ENCODE peak calls at places on chromosome 12, in ten cellular contexts. I is tibial artery; Q is sigmoid colon; Y is CD8-positive, alpha-beta T cell; X is fibroblast of lung; W is left ventricle myocardium inferior; T is K562; L is astrocyte; P is stomach; Z is HAP-1. M is an unnamed sample.

GRCh38 chr12:51434305-51434704 is 9.7 kb downstream of the SLC4A8 start:
- DNase-seq in I (no peak), Q (no peak), Y (no peak), X (peak; percentile 60), W (no peak), T (no peak), L (peak; percentile 55), P (no peak), Z (no peak), M (no peak)

GRCh38 chr12:50211392-50212070 is 44.4 kb upstream of the CERS5 start:
- DNase-seq in I (no peak), Q (no peak), Y (no peak), X (no peak), W (no peak), T (no peak), L (no peak), P (no peak), Z (no peak), M (no peak)

GRCh38 chr12:38905480-38906351 is at the start of gene CPNE8:
- DNase-seq in I (peak; percentile 89), Q (peak; percentile 95), Y (peak; percentile 11), X (peak; percentile 79), W (peak; percentile 86), T (peak; percentile 64), L (peak; percentile 68), P (peak; percentile 61), Z (peak; percentile 93), M (peak; percentile 64)

GRCh38 chr12:8057839-8058238 is 8.3 kb downstream of the C3AR1 start:
- DNase-seq in I (no peak), Q (no peak), Y (no peak), X (no peak), W (no peak), T (no peak), L (peak; percentile 13), P (no peak), Z (no peak), M (no peak)

GRCh38 chr12:1398673-1399072 is 195.7 kb downstream of the FBXL14 start:
- DNase-seq in I (no peak), Q (no peak), Y (no peak), X (no peak), W (no peak), T (no peak), L (no peak), P (no peak), Z (no peak), M (no peak)

GRCh38 chr12:47102845-47103666 is 23.3 kb upstream of the AMIGO2 start:
- DNase-seq in I (no peak), Q (peak; percentile 87), Y (no peak), X (peak; percentile 87), W (no peak), T (no peak), L (peak; percentile 88), P (no peak), Z (no peak), M (no peak)

GRCh38 chr12:52521581-52522266 is 1.5 kb upstream of the KRT5 start:
- DNase-seq in I (no peak), Q (no peak), Y (no peak), X (peak; percentile 50), W (no peak), T (no peak), L (peak; percentile 39), P (no peak), Z (no peak), M (peak; percentile 45)

GRCh38 chr12:92424338-92424737 is 278.5 kb upstream of the PLEKHG7 start:
- DNase-seq in I (no peak), Q (no peak), Y (no peak), X (peak; percentile 54), W (no peak), T (no peak), L (peak; percentile 30), P (no peak), Z (peak; percentile 33), M (no peak)

GRCh38 chr12:47686645-47687240 is 19.1 kb downstream of the RPAP3 start:
- DNase-seq in I (no peak), Q (no peak), Y (no peak), X (peak; percentile 45), W (no peak), T (peak; percentile 22), L (peak; percentile 21), P (no peak), Z (peak; percentile 19), M (no peak)

GRCh38 chr12:16828891-16829290 is 222.9 kb upstream of the LMO3 start:
- DNase-seq in I (no peak), Q (no peak), Y (no peak), X (no peak), W (no peak), T (no peak), L (no peak), P (no peak), Z (no peak), M (no peak)

GRCh38 chr12:92602476-92602875 is 100.3 kb upstream of the PLEKHG7 start:
- DNase-seq in I (no peak), Q (no peak), Y (no peak), X (peak; percentile 84), W (no peak), T (no peak), L (peak; percentile 80), P (no peak), Z (no peak), M (no peak)

GRCh38 chr12:108595711-108596647 is 1.9 kb downstream of the TMEM119 start:
- DNase-seq in I (no peak), Q (no peak), Y (no peak), X (no peak), W (no peak), T (no peak), L (no peak), P (no peak), Z (no peak), M (no peak)

GRCh38 chr12:113909776-113910420 is 56.2 kb downstream of the RBM19 start:
- DNase-seq in I (no peak), Q (no peak), Y (no peak), X (no peak), W (no peak), T (no peak), L (no peak), P (no peak), Z (no peak), M (no peak)
- H3K4me1 ChIP-seq in I (no peaks in the 10 kb centered on the region), Q (no peaks in the 10 kb centered on the region), Y (no peaks in the 10 kb centered on the region), X (no peaks in the 10 kb centered on the region), W (no peaks in the 10 kb centered on the region), T (no peaks in the 10 kb centered on the region), L (no peaks in the 10 kb centered on the region), P (no peaks in the 10 kb centered on the region), Z (no peaks in the 10 kb centered on the region), M (no peaks in the 10 kb centered on the region)

GRCh38 chr12:110307372-110307771 is 26.3 kb downstream of the ATP2A2 start:
- DNase-seq in I (no peak), Q (no peak), Y (no peak), X (peak; percentile 27), W (no peak), T (no peak), L (no peak), P (no peak), Z (no peak), M (no peak)
- H3K36me3 ChIP-seq in I (peaks cover 7% of the 10 kb centered on the region), Q (no peaks in the 10 kb centered on the region), Y (peaks cover 13% of the 10 kb centered on the region), X (peaks cover 5% of the 10 kb centered on the region), W (peaks cover 72% of the 10 kb centered on the region), T (peaks cover 81% of the 10 kb centered on the region), L (peaks cover 42% of the 10 kb centered on the region), P (peaks cover 68% of the 10 kb centered on the region), Z (peaks cover 49% of the 10 kb centered on the region), M (peaks cover 28% of the 10 kb centered on the region)

DNA sequence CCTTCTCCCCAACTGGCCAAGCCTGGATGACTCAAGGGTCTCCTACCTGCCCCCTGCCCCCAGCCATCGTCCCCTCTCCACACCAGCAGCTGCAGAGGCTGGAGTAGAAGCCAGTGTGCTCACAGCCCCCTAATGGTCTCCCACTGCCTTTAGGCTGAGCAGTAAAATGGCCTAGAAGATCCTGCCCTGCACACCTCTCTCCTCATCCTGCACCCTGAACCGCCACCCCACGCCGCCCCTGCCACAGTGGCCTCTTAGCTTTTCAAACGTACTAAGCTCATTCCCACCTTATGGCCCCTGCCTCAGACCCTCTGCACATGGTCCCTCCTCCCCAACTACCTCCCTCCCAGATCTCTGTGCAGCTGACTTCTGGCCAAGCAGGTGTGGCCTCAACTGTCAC is 46.3 kb downstream of the RBM19 start:
- DNase-seq in I (no peak), Q (no peak), Y (no peak), X (no peak), W (no peak), T (no peak), L (no peak), P (no peak), Z (no peak), M (no peak)
- H3K4me1 ChIP-seq in I (no peaks in the 10 kb centered on the region), Q (no peaks in the 10 kb centered on the region), Y (no peaks in the 10 kb centered on the region), X (no peaks in the 10 kb centered on the region), W (no peaks in the 10 kb centered on the region), T (no peaks in the 10 kb centered on the region), L (no peaks in the 10 kb centered on the region), P (no peaks in the 10 kb centered on the region), Z (no peaks in the 10 kb centered on the region), M (no peaks in the 10 kb centered on the region)

GRCh38 chr12:131775124-131775903 is 52.9 kb upstream of the MMP17 start:
- DNase-seq in I (no peak), Q (no peak), Y (no peak), X (peak; percentile 52), W (no peak), T (no peak), L (no peak), P (no peak), Z (no peak), M (no peak)
- H3K36me3 ChIP-seq in I (peaks cover 60% of the 10 kb centered on the region), Q (peaks cover 19% of the 10 kb centered on the region), Y (peaks cover 24% of the 10 kb centered on the region), X (peaks cover 16% of the 10 kb centered on the region), W (peaks cover 71% of the 10 kb centered on the region), T (peaks cover 81% of the 10 kb centered on the region), L (peaks cover 23% of the 10 kb centered on the region), P (peaks cover 96% of the 10 kb centered on the region), Z (peaks cover 38% of the 10 kb centered on the region), M (peaks cover 44% of the 10 kb centered on the region)

DNA sequence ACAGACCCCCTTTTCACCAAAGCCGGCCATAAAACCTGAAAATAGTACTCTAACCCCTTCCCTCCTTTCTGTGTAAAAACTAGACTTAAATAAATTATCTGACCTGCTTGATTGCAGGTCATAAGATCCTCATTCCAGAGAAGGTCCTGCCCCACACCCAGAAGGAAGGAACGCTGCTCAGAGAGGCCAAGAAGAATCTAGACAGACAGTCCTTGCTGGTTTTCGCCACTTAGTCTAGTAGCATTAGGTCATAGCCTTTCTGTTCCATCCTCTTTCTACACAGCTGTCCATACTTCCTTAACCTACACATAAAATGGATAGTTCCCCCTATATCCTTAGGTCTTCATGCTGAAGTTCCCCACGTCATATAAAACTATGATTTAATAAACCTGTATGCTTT is 83.7 kb upstream of the IGF1 start:
- DNase-seq in I (no peak), Q (no peak), Y (no peak), X (no peak), W (no peak), T (no peak), L (no peak), P (no peak), Z (no peak), M (no peak)
- H3K4me1 ChIP-seq in I (peaks cover 3% of the 10 kb centered on the region), Q (no peaks in the 10 kb centered on the region), Y (no peaks in the 10 kb centered on the region), X (peaks cover 6% of the 10 kb centered on the region), W (no peaks in the 10 kb centered on the region), T (no peaks in the 10 kb centered on the region), L (peaks cover 15% of the 10 kb centered on the region), P (no peaks in the 10 kb centered on the region), Z (no peaks in the 10 kb centered on the region), M (no peaks in the 10 kb centered on the region)